ENCODE peak calls at places on chromosome 14, in five cellular contexts. K, M, V, Q and O are unnamed samples.

GRCh38 chr14:58836303-58836702 is 198.5 kb downstream of the DACT1 start:
- DNase-seq in K (no peak), M (no peak), V (no peak), Q (no peak), O (no peak)

GRCh38 chr14:24279301-24280186 is 8.1 kb upstream of the RABGGTA start:
- DNase-seq in K (no peak), M (peak; percentile 43), V (peak; percentile 70), Q (peak; percentile 77), O (no peak)

GRCh38 chr14:91311284-91311662 is 66.8 kb upstream of the GPR68 start:
- DNase-seq in K (no peak), M (no peak), V (peak; percentile 71), Q (peak; percentile 42), O (no peak)

GRCh38 chr14:25048170-25049126 is 1.5 kb downstream of the STXBP6 start:
- DNase-seq in K (no peak), M (no peak), V (no peak), Q (no peak), O (no peak)

GRCh38 chr14:72892103-72892878 is 1.6 kb downstream of the DPF3 start:
- DNase-seq in K (no peak), M (peak; percentile 37), V (no peak), Q (peak; percentile 49), O (no peak)

GRCh38 chr14:41830679-41831078 is 224.0 kb downstream of the LRFN5 start:
- DNase-seq in K (no peak), M (no peak), V (no peak), Q (no peak), O (no peak)

GRCh38 chr14:21440857-21441256 is 15.1 kb downstream of the CHD8 start:
- DNase-seq in K (no peak), M (no peak), V (peak; percentile 59), Q (no peak), O (no peak)

GRCh38 chr14:69651653-69652052 is 40.3 kb downstream of the SUSD6 start:
- DNase-seq in K (no peak), M (no peak), V (no peak), Q (no peak), O (no peak)

GRCh38 chr14:61435563-61436337 is 114.4 kb downstream of the PRKCH start:
- DNase-seq in K (no peak), M (no peak), V (no peak), Q (no peak), O (no peak)

GRCh38 chr14:90454041-90455000 is 57.5 kb downstream of the CALM1 start:
- DNase-seq in K (peak; percentile 67), M (no peak), V (no peak), Q (peak; percentile 36), O (no peak)

GRCh38 chr14:34257505-34257904 is 204.5 kb downstream of the SPTSSA start:
- DNase-seq in K (no peak), M (no peak), V (no peak), Q (no peak), O (no peak)

GRCh38 chr14:58167891-58168290 is 15.9 kb upstream of the ARMH4 start:
- DNase-seq in K (no peak), M (no peak), V (no peak), Q (no peak), O (no peak)

GRCh38 chr14:43165651-43166050 is 1341.4 kb downstream of the FSCB start:
- DNase-seq in K (no peak), M (no peak), V (no peak), Q (no peak), O (no peak)

GRCh38 chr14:24321212-24321975 is 10.1 kb downstream of the LTB4R start:
- DNase-seq in K (no peak), M (no peak), V (no peak), Q (no peak), O (no peak)

GRCh38 chr14:37253905-37254304 is 56.2 kb downstream of the MIPOL1 start:
- DNase-seq in K (no peak), M (no peak), V (no peak), Q (no peak), O (no peak)

GRCh38 chr14:37252434-37252833 is 54.7 kb downstream of the MIPOL1 start:
- DNase-seq in K (no peak), M (no peak), V (no peak), Q (no peak), O (no peak)

GRCh38 chr14:37254411-37254947 is 56.7 kb downstream of the MIPOL1 start:
- DNase-seq in K (no peak), M (no peak), V (no peak), Q (no peak), O (no peak)

GRCh38 chr14:37247777-37248461 is 50.2 kb downstream of the MIPOL1 start:
- DNase-seq in K (no peak), M (no peak), V (no peak), Q (no peak), O (no peak)

DNA sequence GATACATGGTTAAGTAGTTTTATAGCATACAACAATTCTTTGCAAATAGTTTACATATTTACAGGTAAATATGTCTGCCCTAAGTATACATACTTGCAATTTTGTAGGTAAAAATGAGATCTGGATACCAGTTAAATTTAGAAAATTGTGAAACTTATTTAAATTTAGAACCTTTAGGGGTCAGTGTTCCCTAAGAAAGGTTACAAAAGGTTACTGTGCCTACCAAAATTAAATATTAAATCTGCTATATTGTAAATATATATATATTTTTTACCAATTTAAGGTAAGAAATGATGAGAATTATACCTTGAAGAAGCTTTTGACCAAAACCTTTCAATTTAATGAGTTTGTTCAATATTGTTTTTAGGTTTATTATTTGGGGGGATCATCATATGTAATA is 54.0 kb downstream of the MIPOL1 start:
- DNase-seq in K (no peak), M (no peak), V (no peak), Q (no peak), O (no peak)
- TF ChIP-seq CTCF in K (peak; percentile 26), M (no peak), V (no peak), Q (no peak), O (no peak)

GRCh38 chr14:89391556-89391955 is 25.5 kb downstream of the FOXN3 start:
- DNase-seq in K (no peak), M (no peak), V (no peak), Q (no peak), O (no peak)

GRCh38 chr14:89386214-89386886 is 30.7 kb downstream of the FOXN3 start:
- DNase-seq in K (no peak), M (peak; percentile 57), V (no peak), Q (peak; percentile 76), O (no peak)

GRCh38 chr14:89387922-89388685 is 28.9 kb downstream of the FOXN3 start:
- DNase-seq in K (no peak), M (no peak), V (no peak), Q (no peak), O (no peak)

GRCh38 chr14:89391123-89391522 is 25.9 kb downstream of the FOXN3 start:
- DNase-seq in K (no peak), M (no peak), V (no peak), Q (no peak), O (no peak)

GRCh38 chr14:89388853-89389252 is 28.2 kb downstream of the FOXN3 start:
- DNase-seq in K (no peak), M (no peak), V (no peak), Q (no peak), O (no peak)
- TF ChIP-seq CTCF in K (no peak), M (no peak), V (no peak), Q (no peak), O (no peak)

GRCh38 chr14:78959674-78960264 is 789.6 kb downstream of the NRXN3 start:
- DNase-seq in K (peak; percentile 58), M (peak; percentile 0), V (peak; percentile 16), Q (peak; percentile 68), O (peak; percentile 45)
- TF ChIP-seq CTCF in K (peak; percentile 85), M (peak; percentile 87), V (peak; percentile 30), Q (peak; percentile 88), O (no peak)

DNA sequence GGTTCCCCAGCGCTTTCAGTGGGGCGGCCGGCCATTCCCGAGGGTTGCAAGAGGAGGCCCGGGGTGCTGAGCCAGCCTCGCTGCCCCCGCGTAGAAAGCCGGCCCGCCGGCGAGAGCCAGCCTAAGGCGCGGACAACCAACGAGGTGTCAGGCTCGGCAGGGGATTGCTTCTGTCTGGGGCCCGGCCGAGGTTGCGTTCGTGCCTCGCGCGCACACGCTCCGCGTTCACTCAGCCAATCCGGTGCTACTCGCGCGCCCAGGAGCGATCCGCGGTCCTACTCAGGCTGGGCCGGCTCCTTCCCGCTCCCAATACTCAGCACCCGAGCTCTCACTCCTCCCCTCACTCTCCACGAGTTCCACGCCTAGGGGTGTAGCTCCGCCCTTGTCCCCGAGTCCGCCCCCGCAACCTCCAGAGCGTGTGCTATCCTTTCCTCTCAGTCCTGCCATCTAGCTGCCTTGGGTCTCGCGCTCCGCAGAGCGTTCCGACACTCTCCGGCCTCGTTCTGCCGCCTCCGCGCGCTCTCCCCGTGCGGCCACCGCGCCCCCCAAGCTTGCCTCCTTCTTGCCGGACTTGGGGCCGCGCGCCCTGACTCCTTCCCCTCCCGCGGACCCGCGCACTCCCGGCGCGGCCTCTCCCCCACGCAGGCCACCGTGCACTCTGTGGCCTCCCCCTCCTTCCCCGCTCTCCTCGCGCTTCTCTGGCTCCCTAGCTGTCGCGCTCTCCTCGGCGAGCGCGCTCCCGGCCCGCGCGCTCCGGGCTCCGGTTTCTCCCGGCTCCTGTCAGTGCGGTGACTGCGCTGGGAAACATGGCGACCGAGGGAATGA is at the start of gene GPHN:
- DNase-seq in K (peak; percentile 87), M (peak; percentile 98), V (peak; percentile 92), Q (peak; percentile 99), O (peak; percentile 79)
- TF ChIP-seq CTCF in K (no peak), M (peak; percentile 15), V (no peak), Q (peak; percentile 21), O (no peak)

GRCh38 chr14:93921001-93921797 is 5.9 kb upstream of the FAM181A start:
- DNase-seq in K (no peak), M (no peak), V (no peak), Q (no peak), O (no peak)
- TF ChIP-seq CTCF in K (no peak), M (no peak), V (no peak), Q (no peak), O (no peak)

GRCh38 chr14:68297871-68298468 is 478.4 kb downstream of the RAD51B start:
- DNase-seq in K (no peak), M (no peak), V (no peak), Q (no peak), O (no peak)
- TF ChIP-seq CTCF in K (peak; percentile 12), M (no peak), V (no peak), Q (no peak), O (no peak)

GRCh38 chr14:22629357-22629756 is 14.8 kb downstream of the OR6J1 start:
- DNase-seq in K (no peak), M (no peak), V (no peak), Q (no peak), O (no peak)

GRCh38 chr14:22626590-22626989 is 17.6 kb downstream of the OR6J1 start:
- DNase-seq in K (no peak), M (no peak), V (no peak), Q (no peak), O (no peak)

GRCh38 chr14:22630486-22630885 is 13.7 kb downstream of the OR6J1 start:
- DNase-seq in K (no peak), M (no peak), V (no peak), Q (no peak), O (no peak)

GRCh38 chr14:22627506-22628263 is 16.5 kb downstream of the OR6J1 start:
- DNase-seq in K (no peak), M (no peak), V (no peak), Q (no peak), O (no peak)

GRCh38 chr14:22630066-22630465 is 14.1 kb downstream of the OR6J1 start:
- DNase-seq in K (no peak), M (no peak), V (no peak), Q (no peak), O (no peak)
- TF ChIP-seq CTCF in K (no peak), M (no peak), V (no peak), Q (no peak), O (no peak)

GRCh38 chr14:75278422-75279152 is at the start of gene FOS:
- DNase-seq in K (peak; percentile 98), M (peak; percentile 88), V (peak; percentile 85), Q (peak; percentile 88), O (peak; percentile 89)
- TF ChIP-seq CTCF in K (no peak), M (no peak), V (no peak), Q (no peak), O (no peak)